ENCODE peak calls at places on chromosome 12, in five cellular contexts. One of them, this sample, is unnamed.

GRCh38 chr12:42458575-42458974 is 131.0 kb downstream of the PRICKLE1 start:
- DNase-seq in foreskin keratinocyte: no peak
- DNase-seq in heart right ventricle: no peak
- DNase-seq in left lung: no peak
- DNase-seq in hepatocyte: no peak
- DNase-seq in this sample: no peak

GRCh38 chr12:46164186-46164585 is 104.7 kb downstream of the SLC38A1 start:
- DNase-seq in foreskin keratinocyte: peak
- DNase-seq in left lung: no peak
- DNase-seq in heart right ventricle: no peak
- DNase-seq in hepatocyte: no peak
- DNase-seq in this sample: no peak

GRCh38 chr12:42725839-42726238 is 136.3 kb upstream of the PRICKLE1 start:
- DNase-seq in left lung: no peak
- DNase-seq in heart right ventricle: no peak
- DNase-seq in foreskin keratinocyte: peak
- DNase-seq in hepatocyte: no peak
- DNase-seq in this sample: no peak

GRCh38 chr12:97047361-97047760 is 140.3 kb downstream of the NEDD1 start:
- DNase-seq in left lung: no peak
- DNase-seq in foreskin keratinocyte: no peak
- DNase-seq in hepatocyte: no peak
- DNase-seq in heart right ventricle: no peak
- DNase-seq in this sample: no peak

GRCh38 chr12:31959701-31960391 is 631 bp downstream of the RESF1 start:
- DNase-seq in foreskin keratinocyte: peak
- DNase-seq in hepatocyte: peak
- DNase-seq in left lung: no peak
- DNase-seq in heart right ventricle: peak
- DNase-seq in this sample: peak

GRCh38 chr12:39127401-39127800 is 222.0 kb upstream of the CPNE8 start:
- DNase-seq in foreskin keratinocyte: peak
- DNase-seq in hepatocyte: peak
- DNase-seq in left lung: no peak
- DNase-seq in heart right ventricle: no peak
- DNase-seq in this sample: peak

GRCh38 chr12:80580254-80580653 is 127.2 kb upstream of the MYF6 start:
- DNase-seq in foreskin keratinocyte: peak
- DNase-seq in heart right ventricle: no peak
- DNase-seq in left lung: no peak
- DNase-seq in hepatocyte: no peak
- DNase-seq in this sample: no peak

GRCh38 chr12:121957831-121958515 is 39.6 kb downstream of the CFAP251 start:
- DNase-seq in left lung: no peak
- DNase-seq in hepatocyte: no peak
- DNase-seq in foreskin keratinocyte: no peak
- DNase-seq in heart right ventricle: no peak
- DNase-seq in this sample: no peak

GRCh38 chr12:113684908-113685512 is 213.3 kb upstream of the LHX5 start:
- DNase-seq in heart right ventricle: no peak
- DNase-seq in left lung: no peak
- DNase-seq in foreskin keratinocyte: no peak
- DNase-seq in hepatocyte: no peak
- DNase-seq in this sample: no peak

GRCh38 chr12:14199455-14200199 is 165.9 kb upstream of the ATF7IP start:
- DNase-seq in foreskin keratinocyte: no peak
- DNase-seq in left lung: no peak
- DNase-seq in hepatocyte: no peak
- DNase-seq in heart right ventricle: no peak
- DNase-seq in this sample: no peak

GRCh38 chr12:1373887-1374286 is 220.5 kb downstream of the FBXL14 start:
- DNase-seq in foreskin keratinocyte: no peak
- DNase-seq in heart right ventricle: no peak
- DNase-seq in left lung: no peak
- DNase-seq in hepatocyte: no peak
- DNase-seq in this sample: no peak

GRCh38 chr12:121649819-121650353 is 19.6 kb downstream of the MORN3 start:
- DNase-seq in heart right ventricle: no peak
- DNase-seq in left lung: peak
- DNase-seq in hepatocyte: no peak
- DNase-seq in foreskin keratinocyte: no peak
- DNase-seq in this sample: no peak

GRCh38 chr12:27179399-27180214 is 64.5 kb upstream of the STK38L start:
- DNase-seq in foreskin keratinocyte: peak
- DNase-seq in heart right ventricle: no peak
- DNase-seq in hepatocyte: peak
- DNase-seq in left lung: no peak
- DNase-seq in this sample: no peak

GRCh38 chr12:132014092-132014914 is 64.6 kb downstream of the EP400 start:
- DNase-seq in left lung: peak
- DNase-seq in heart right ventricle: no peak
- DNase-seq in foreskin keratinocyte: no peak
- DNase-seq in hepatocyte: no peak
- DNase-seq in this sample: no peak

GRCh38 chr12:24418157-24418556 is 468.7 kb upstream of the SOX5 start:
- DNase-seq in hepatocyte: no peak
- DNase-seq in heart right ventricle: no peak
- DNase-seq in foreskin keratinocyte: no peak
- DNase-seq in left lung: no peak
- DNase-seq in this sample: no peak

GRCh38 chr12:44544018-44544417 is 332.1 kb downstream of the NELL2 start:
- DNase-seq in hepatocyte: no peak
- DNase-seq in foreskin keratinocyte: no peak
- DNase-seq in heart right ventricle: no peak
- DNase-seq in left lung: no peak
- DNase-seq in this sample: no peak

GRCh38 chr12:74499192-74499591 is 38.4 kb upstream of the ATXN7L3B start:
- DNase-seq in heart right ventricle: no peak
- DNase-seq in foreskin keratinocyte: no peak
- DNase-seq in left lung: no peak
- DNase-seq in hepatocyte: no peak
- DNase-seq in this sample: no peak

GRCh38 chr12:5276327-5276880 is 155.5 kb upstream of the NTF3 start:
- DNase-seq in left lung: peak
- DNase-seq in foreskin keratinocyte: peak
- DNase-seq in hepatocyte: no peak
- DNase-seq in heart right ventricle: no peak
- DNase-seq in this sample: peak

GRCh38 chr12:120324841-120325417 is 2.6 kb downstream of the PLA2G1B start:
- DNase-seq in foreskin keratinocyte: no peak
- DNase-seq in hepatocyte: no peak
- DNase-seq in heart right ventricle: no peak
- DNase-seq in left lung: no peak
- DNase-seq in this sample: no peak

GRCh38 chr12:89752331-89752730 is 43.7 kb upstream of the ATP2B1 start:
- DNase-seq in foreskin keratinocyte: no peak
- DNase-seq in hepatocyte: no peak
- DNase-seq in heart right ventricle: no peak
- DNase-seq in left lung: no peak
- DNase-seq in this sample: no peak

GRCh38 chr12:93387780-93388179 is 10.1 kb downstream of the NUDT4 start:
- DNase-seq in foreskin keratinocyte: peak
- DNase-seq in hepatocyte: no peak
- DNase-seq in left lung: no peak
- DNase-seq in heart right ventricle: no peak
- DNase-seq in this sample: no peak

GRCh38 chr12:80504389-80505153 is 60.5 kb downstream of the PTPRQ start:
- DNase-seq in left lung: no peak
- DNase-seq in heart right ventricle: no peak
- DNase-seq in hepatocyte: no peak
- DNase-seq in foreskin keratinocyte: no peak
- DNase-seq in this sample: no peak

GRCh38 chr12:67496616-67497015 is 151.9 kb upstream of the DYRK2 start:
- DNase-seq in foreskin keratinocyte: no peak
- DNase-seq in hepatocyte: no peak
- DNase-seq in left lung: no peak
- DNase-seq in heart right ventricle: no peak
- DNase-seq in this sample: no peak

GRCh38 chr12:66119870-66120241 is 10.7 kb downstream of the LLPH start:
- DNase-seq in heart right ventricle: no peak
- DNase-seq in left lung: no peak
- DNase-seq in foreskin keratinocyte: no peak
- DNase-seq in hepatocyte: no peak
- DNase-seq in this sample: no peak

GRCh38 chr12:66118240-66118891 is 12.2 kb downstream of the LLPH start:
- DNase-seq in hepatocyte: no peak
- DNase-seq in heart right ventricle: no peak
- DNase-seq in foreskin keratinocyte: peak
- DNase-seq in left lung: no peak
- DNase-seq in this sample: no peak

GRCh38 chr12:66119229-66119869 is 11.2 kb downstream of the LLPH start:
- DNase-seq in hepatocyte: no peak
- DNase-seq in foreskin keratinocyte: no peak
- DNase-seq in heart right ventricle: no peak
- DNase-seq in left lung: no peak
- DNase-seq in this sample: no peak

GRCh38 chr12:66117242-66117641 is 13.3 kb downstream of the LLPH start:
- DNase-seq in left lung: no peak
- DNase-seq in hepatocyte: no peak
- DNase-seq in heart right ventricle: no peak
- DNase-seq in foreskin keratinocyte: no peak
- DNase-seq in this sample: no peak

GRCh38 chr12:66120477-66120876 is 10.1 kb downstream of the LLPH start:
- DNase-seq in foreskin keratinocyte: no peak
- DNase-seq in hepatocyte: no peak
- DNase-seq in heart right ventricle: no peak
- DNase-seq in left lung: no peak
- DNase-seq in this sample: no peak
- TF ChIP-seq CTCF in foreskin keratinocyte: peak
- TF ChIP-seq CTCF in hepatocyte: peak
- TF ChIP-seq CTCF in heart right ventricle: no peak
- TF ChIP-seq CTCF in left lung: no peak
- TF ChIP-seq CTCF in this sample: no peak

DNA sequence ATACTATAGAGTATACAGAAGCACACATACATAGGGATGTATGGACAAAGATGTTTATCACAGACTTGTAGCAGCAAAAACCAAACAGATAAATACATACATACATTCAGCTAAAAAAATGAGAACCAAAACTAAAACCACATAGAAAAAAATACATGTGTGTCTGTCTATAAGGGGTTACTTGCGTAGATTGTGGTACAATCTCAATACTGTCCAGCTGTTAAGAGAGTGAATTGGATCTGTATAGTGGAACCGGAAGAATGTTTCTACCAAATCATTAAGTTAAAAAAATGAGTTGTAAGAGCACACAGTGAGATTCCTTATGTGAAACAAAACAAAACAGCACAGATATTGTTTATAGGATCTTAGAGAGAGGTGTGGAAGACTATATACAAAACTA is 44.2 kb upstream of the DCD start:
- DNase-seq in foreskin keratinocyte: no peak
- DNase-seq in hepatocyte: no peak
- DNase-seq in heart right ventricle: no peak
- DNase-seq in left lung: no peak
- DNase-seq in this sample: no peak
- H3K27ac ChIP-seq in foreskin keratinocyte: no peak
- H3K27ac ChIP-seq in hepatocyte: no peak
- H3K27ac ChIP-seq in heart right ventricle: no peak
- H3K27ac ChIP-seq in left lung: no peak
- H3K27ac ChIP-seq in this sample: no peak

GRCh38 chr12:49092086-49092815 is 2.4 kb downstream of the DHH start:
- DNase-seq in left lung: peak
- DNase-seq in foreskin keratinocyte: peak
- DNase-seq in heart right ventricle: peak
- DNase-seq in hepatocyte: peak
- DNase-seq in this sample: no peak
- TF ChIP-seq CTCF in left lung: no peak
- TF ChIP-seq CTCF in foreskin keratinocyte: peak
- TF ChIP-seq CTCF in heart right ventricle: peak
- TF ChIP-seq CTCF in hepatocyte: peak
- TF ChIP-seq CTCF in this sample: no peak

DNA sequence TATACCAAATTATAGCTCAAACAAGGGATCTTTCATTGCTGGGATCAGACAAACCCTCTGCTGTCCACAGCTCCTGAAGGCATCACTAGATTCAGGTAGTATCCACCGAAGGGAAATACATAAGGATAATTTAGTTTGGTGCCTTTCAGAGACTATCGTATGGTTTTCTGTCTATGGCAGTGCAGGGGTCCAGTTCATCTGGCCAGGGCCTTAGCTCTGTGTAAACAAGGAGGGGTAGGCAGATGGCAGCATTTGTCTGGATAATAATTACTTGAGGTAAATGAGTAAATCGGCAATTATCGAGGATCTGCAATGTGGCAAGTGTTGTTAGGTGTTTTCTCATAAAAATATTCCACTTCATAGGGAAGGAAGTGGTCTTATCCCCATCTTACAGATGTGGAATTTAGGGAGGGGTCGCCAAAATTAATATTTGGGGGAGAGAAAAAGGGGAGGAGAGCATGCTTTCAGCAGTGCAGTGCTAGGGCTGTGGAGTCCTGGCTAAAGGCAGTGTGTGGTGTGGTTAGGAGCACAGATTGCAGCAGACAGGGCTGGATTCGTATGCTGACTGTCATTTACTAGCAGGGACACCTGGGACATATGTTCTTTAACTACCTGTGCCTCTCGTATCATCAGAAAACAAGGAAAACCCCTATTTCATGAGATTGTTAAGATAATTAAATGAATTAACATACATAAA is 27.0 kb downstream of the RASSF8 start:
- DNase-seq in heart right ventricle: no peak
- DNase-seq in hepatocyte: peak
- DNase-seq in foreskin keratinocyte: no peak
- DNase-seq in left lung: no peak
- DNase-seq in this sample: no peak
- H3K27ac ChIP-seq in heart right ventricle: no peak
- H3K27ac ChIP-seq in hepatocyte: peak
- H3K27ac ChIP-seq in foreskin keratinocyte: no peak
- H3K27ac ChIP-seq in left lung: no peak
- H3K27ac ChIP-seq in this sample: no peak

DNA sequence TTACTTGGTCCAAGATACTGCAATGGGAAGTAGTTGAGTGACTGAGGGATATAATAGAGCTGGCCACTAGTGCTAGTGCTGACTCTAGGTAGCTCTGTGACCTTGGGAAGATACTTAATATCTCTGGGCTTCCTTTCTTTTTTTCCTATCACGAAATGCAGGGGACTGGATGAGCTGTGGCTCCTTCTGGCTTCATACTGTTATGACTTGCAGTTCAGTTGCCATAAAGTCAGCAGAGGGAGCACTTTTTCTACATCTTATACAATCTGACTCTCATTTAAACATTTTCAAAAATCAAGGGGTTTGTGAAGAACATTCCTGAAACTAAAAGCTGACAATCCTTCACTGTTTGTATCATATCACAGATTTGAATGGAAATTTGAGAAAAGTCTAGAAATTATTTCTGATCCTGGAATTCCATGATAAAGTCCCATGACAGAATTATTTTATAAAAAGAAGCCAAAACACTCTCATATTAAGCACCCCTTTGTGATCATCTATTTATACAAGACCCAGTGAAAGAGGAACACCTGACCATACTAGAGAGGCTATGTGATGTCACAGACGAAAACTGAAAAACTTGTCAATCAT is 5.4 kb downstream of the BHLHE41 start:
- DNase-seq in hepatocyte: peak
- DNase-seq in foreskin keratinocyte: no peak
- DNase-seq in heart right ventricle: no peak
- DNase-seq in left lung: no peak
- DNase-seq in this sample: peak
- TF ChIP-seq CTCF in hepatocyte: peak
- TF ChIP-seq CTCF in foreskin keratinocyte: peak
- TF ChIP-seq CTCF in heart right ventricle: peak
- TF ChIP-seq CTCF in left lung: peak
- TF ChIP-seq CTCF in this sample: peak

GRCh38 chr12:9869307-9870161 is at the start of gene CLEC2B:
- DNase-seq in foreskin keratinocyte: peak
- DNase-seq in hepatocyte: peak
- DNase-seq in heart right ventricle: no peak
- DNase-seq in left lung: no peak
- DNase-seq in this sample: no peak
- H3K27ac ChIP-seq in foreskin keratinocyte: peak
- H3K27ac ChIP-seq in hepatocyte: peak
- H3K27ac ChIP-seq in heart right ventricle: peak
- H3K27ac ChIP-seq in left lung: peak
- H3K27ac ChIP-seq in this sample: peak

This sample was measured in colonic mucosa.